ENCODE peak calls at places on chromosomes 5 and 9, in five cellular contexts. G is stimulated activated CD4-positive, alpha-beta T cell treated with anti-CD3 and anti-CD28 coated beads, Interleukin-2, amount 100 ng/mL, for 24 hours; B is amygdala; Q is activated naive CD8-positive, alpha-beta T cell treated with anti-CD3 and anti-CD28 coated beads for 36 hours; I is GM13976. E is an unnamed sample.

GRCh38 chr5:157558089-157558595 is 17.4 kb downstream of the ADAM19 start:
- DNase-seq in B (no peak), G (no peak), Q (no peak), I (no peak), E (no peak)

GRCh38 chr9:36793277-36793676 is 220.6 kb downstream of the MELK start:
- DNase-seq in G (peak; percentile 17), Q (peak; percentile 8), I (no peak), B (no peak), E (no peak)

GRCh38 chr5:122845253-122846050 is at the start of gene SNX24:
- DNase-seq in G (peak; percentile 77), Q (peak; percentile 74), I (peak; percentile 86), B (peak; percentile 30), E (peak; percentile 64)

GRCh38 chr5:89582768-89583339 is 699.9 kb upstream of the MEF2C start:
- DNase-seq in Q (no peak), I (no peak), B (no peak), G (no peak), E (no peak)

GRCh38 chr9:6096821-6097220 is 81.4 kb upstream of the RANBP6 start:
- DNase-seq in B (no peak), I (no peak), Q (no peak), G (no peak), E (no peak)

GRCh38 chr9:91913986-91914385 is 36.0 kb downstream of the ROR2 start:
- DNase-seq in Q (no peak), B (no peak), G (no peak), I (no peak), E (no peak)

GRCh38 chr5:176994460-176995121 is 12.0 kb downstream of the UIMC1 start:
- DNase-seq in B (no peak), G (no peak), Q (no peak), I (peak; percentile 36), E (no peak)

GRCh38 chr5:113020461-113021273 is 44.1 kb downstream of the DCP2 start:
- DNase-seq in G (no peak), B (no peak), Q (no peak), I (no peak), E (peak; percentile 31)

GRCh38 chr9:134502261-134503211 is 139.1 kb upstream of the COL5A1 start:
- DNase-seq in I (no peak), G (no peak), Q (no peak), B (no peak), E (no peak)

GRCh38 chr5:54460181-54460919 is 4.9 kb downstream of the HSPB3 start:
- DNase-seq in Q (no peak), I (no peak), B (no peak), G (no peak), E (no peak)

GRCh38 chr5:180056153-180056552 is 15.4 kb downstream of the RNF130 start:
- DNase-seq in G (no peak), I (no peak), B (no peak), Q (no peak), E (no peak)

GRCh38 chr9:129414377-129415021 is 206.4 kb downstream of the C9orf50 start:
- DNase-seq in G (peak; percentile 30), I (no peak), B (no peak), Q (no peak), E (no peak)

GRCh38 chr5:96807099-96807654 is 568 bp downstream of the ERAP1 start:
- DNase-seq in Q (peak; percentile 63), G (peak; percentile 59), B (peak; percentile 72), I (peak; percentile 70), E (no peak)

GRCh38 chr5:146466521-146467349 is 19.6 kb downstream of the TCERG1 start:
- DNase-seq in B (no peak), Q (no peak), G (no peak), I (no peak), E (no peak)

GRCh38 chr5:620152-620551 is 8.0 kb downstream of the CEP72 start:
- DNase-seq in B (no peak), Q (no peak), I (no peak), G (no peak), E (no peak)

GRCh38 chr5:86880344-86880743 is 262.6 kb downstream of the COX7C start:
- DNase-seq in G (no peak), Q (no peak), B (no peak), I (no peak), E (no peak)

GRCh38 chr9:116027096-116027495 is 126.5 kb upstream of the PAPPA start:
- DNase-seq in Q (no peak), B (no peak), G (no peak), I (no peak), E (no peak)

GRCh38 chr5:113510836-113511451 is 2.5 kb upstream of the YTHDC2 start:
- DNase-seq in B (no peak), Q (no peak), I (peak; percentile 17), G (no peak), E (no peak)

GRCh38 chr9:132069046-132069898 is 10.4 kb downstream of the MED27 start:
- DNase-seq in B (no peak), G (no peak), Q (no peak), I (no peak), E (no peak)

GRCh38 chr9:122991370-122991830 is 42.1 kb upstream of the GPR21 start:
- DNase-seq in I (peak; percentile 51), Q (peak; percentile 27), B (no peak), G (peak; percentile 19), E (peak; percentile 8)

GRCh38 chr9:133677126-133678010 is 41.2 kb downstream of the DBH start:
- DNase-seq in B (no peak), G (peak; percentile 31), Q (peak; percentile 26), I (no peak), E (peak; percentile 67)

GRCh38 chr5:164439799-164440198 is 934.4 kb downstream of the MAT2B start:
- DNase-seq in Q (no peak), B (no peak), G (no peak), I (no peak), E (no peak)

GRCh38 chr5:57221049-57221568 is 47.2 kb downstream of the GPBP1 start:
- DNase-seq in B (no peak), Q (no peak), G (no peak), I (peak; percentile 49), E (no peak)

GRCh38 chr5:113050606-113051391 is 74.2 kb downstream of the DCP2 start:
- DNase-seq in B (no peak), G (peak; percentile 29), I (no peak), Q (no peak), E (no peak)

GRCh38 chr5:21152611-21153010 is 1164.6 kb upstream of the CDH18 start:
- DNase-seq in G (no peak), B (no peak), Q (no peak), I (no peak), E (no peak)

GRCh38 chr5:179345429-179346321 is at the start of gene ADAMTS2:
- DNase-seq in Q (peak; percentile 24), B (no peak), I (no peak), G (peak; percentile 39), E (no peak)

GRCh38 chr5:72248352-72249032 is 71.5 kb downstream of the MRPS27 start:
- DNase-seq in G (no peak), I (no peak), B (no peak), Q (no peak), E (no peak)

GRCh38 chr9:121278535-121279169 is 10.7 kb downstream of the GSN start:
- DNase-seq in G (peak; percentile 54), Q (peak; percentile 42), I (peak; percentile 66), B (no peak), E (peak; percentile 22)

GRCh38 chr5:172325452-172325851 is 41.9 kb upstream of the UBTD2 start:
- DNase-seq in Q (no peak), I (no peak), B (no peak), G (no peak), E (no peak)

GRCh38 chr5:145347026-145347616 is 488.0 kb downstream of the PRELID2 start:
- DNase-seq in Q (no peak), B (no peak), I (no peak), G (no peak), E (no peak)

E was measured in activated T-helper 2 cell treated with anti-CD3 and anti-CD28 coated beads, Interferon-gamma antibody, Interleukin-2, Interleukin-4, amounts not matched to agents 10 μg/mL and 5 μg/mL and 100 μg/mL, durations not matched to agents 14 hours and 24 hours and 36 hours.